ENCODE peak calls at places on chromosomes 1 and 21, in four cellular contexts. I, U, W and F are unnamed samples.

GRCh38 chr1:24416666-24417391 is 1.2 kb downstream of the NIPAL3 start:
- DNase-seq in I (peak; percentile 62), U (no peak), W (peak; percentile 99), F (peak; percentile 96)

GRCh38 chr1:79161077-79161476 is 154.5 kb upstream of the ADGRL4 start:
- DNase-seq in I (no peak), U (no peak), W (peak; percentile 20), F (peak; percentile 41)

GRCh38 chr1:115090547-115090946 is 1.2 kb upstream of the TSPAN2 start:
- DNase-seq in I (no peak), U (no peak), W (peak; percentile 67), F (no peak)

GRCh38 chr1:11770011-11770410 is 8.0 kb downstream of the C1orf167 start:
- DNase-seq in I (no peak), U (no peak), W (no peak), F (no peak)

GRCh38 chr1:200900877-200901276 is 6.2 kb downstream of the INAVA start:
- DNase-seq in I (no peak), U (no peak), W (no peak), F (no peak)

GRCh38 chr1:107057197-107058133 is 991 bp downstream of the PRMT6 start:
- DNase-seq in I (peak; percentile 18), U (peak; percentile 89), W (peak; percentile 63), F (peak; percentile 31)

GRCh38 chr1:24966121-24966723 is 36.1 kb upstream of the RUNX3 start:
- DNase-seq in I (no peak), U (no peak), W (peak; percentile 35), F (no peak)

GRCh38 chr1:117051224-117052064 is 8.7 kb upstream of the TTF2 start:
- DNase-seq in I (peak; percentile 19), U (no peak), W (peak; percentile 13), F (peak; percentile 21)

GRCh38 chr1:94726981-94727685 is 93.0 kb upstream of the SLC44A3 start:
- DNase-seq in I (no peak), U (no peak), W (no peak), F (no peak)

GRCh38 chr1:58893257-58893869 is 109.5 kb upstream of the JUN start:
- DNase-seq in I (no peak), U (no peak), W (no peak), F (no peak)

GRCh38 chr1:53266038-53266437 is 27.7 kb upstream of the MAGOH start:
- DNase-seq in I (no peak), U (no peak), W (peak; percentile 33), F (no peak)

GRCh38 chr21:34613679-34614442 is 1.1 kb downstream of the RCAN1 start:
- DNase-seq in I (peak; percentile 9), U (peak; percentile 85), W (peak; percentile 56), F (peak; percentile 3)

GRCh38 chr1:23478896-23479790 is 4.8 kb downstream of the ASAP3 start:
- DNase-seq in I (no peak), U (peak; percentile 94), W (no peak), F (peak; percentile 91)

GRCh38 chr1:219952361-219952760 is 24.0 kb upstream of the SLC30A10 start:
- DNase-seq in I (no peak), U (no peak), W (no peak), F (no peak)

GRCh38 chr1:85379203-85380136 is 85.5 kb downstream of the DDAH1 start:
- DNase-seq in I (no peak), U (no peak), W (no peak), F (no peak)

GRCh38 chr1:11944358-11944981 is 10.0 kb downstream of the PLOD1 start:
- DNase-seq in I (no peak), U (no peak), W (no peak), F (no peak)

GRCh38 chr1:202852163-202852904 is 36.6 kb downstream of the RABIF start:
- DNase-seq in I (no peak), U (no peak), W (peak; percentile 60), F (peak; percentile 44)

GRCh38 chr1:186235696-186236095 is 139.4 kb downstream of the TPR start:
- DNase-seq in I (no peak), U (no peak), W (no peak), F (no peak)

GRCh38 chr1:28267633-28268032 is 8.3 kb downstream of the SESN2 start:
- DNase-seq in I (no peak), U (no peak), W (no peak), F (no peak)

GRCh38 chr1:5915587-5916571 is 76.3 kb downstream of the NPHP4 start:
- DNase-seq in I (peak; percentile 5), U (no peak), W (peak; percentile 34), F (peak; percentile 48)

GRCh38 chr1:173996995-173997394 is 25.2 kb downstream of the RC3H1 start:
- DNase-seq in I (no peak), U (no peak), W (no peak), F (peak; percentile 67)

GRCh38 chr1:113242481-113242880 is 147.8 kb upstream of the MAGI3 start:
- DNase-seq in I (no peak), U (no peak), W (no peak), F (peak; percentile 28)

GRCh38 chr1:223140551-223140950 is 2.5 kb downstream of the TLR5 start:
- DNase-seq in I (no peak), U (peak; percentile 46), W (no peak), F (no peak)

GRCh38 chr1:228393811-228394570 is 12.6 kb downstream of the TRIM11 start:
- DNase-seq in I (no peak), U (peak; percentile 81), W (no peak), F (no peak)

GRCh38 chr1:14190508-14190907 is 408.0 kb upstream of the KAZN start:
- DNase-seq in I (no peak), U (no peak), W (peak; percentile 75), F (peak; percentile 62)

GRCh38 chr1:224447251-224447650 is 12.7 kb upstream of the WDR26 start:
- DNase-seq in I (no peak), U (peak; percentile 92), W (peak; percentile 79), F (peak; percentile 59)

GRCh38 chr1:225811622-225812487 is 1.9 kb downstream of the EPHX1 start:
- DNase-seq in I (no peak), U (peak; percentile 84), W (no peak), F (no peak)

GRCh38 chr1:9231648-9232332 is 2.8 kb upstream of the H6PD start:
- DNase-seq in I (no peak), U (no peak), W (peak; percentile 74), F (peak; percentile 61)

GRCh38 chr1:58884706-58885661 is 101.1 kb upstream of the JUN start:
- DNase-seq in I (no peak), U (peak; percentile 90), W (no peak), F (no peak)